ENCODE peak calls at places on chromosomes 4 and X, in four cellular contexts. T, L, G and B are unnamed samples. For H3K4me1, the result is how much of the 10 kb centered on the place peaks cover.

GRCh38 chr4:84672177-84672576 is 89.2 kb downstream of the CDS1 start:
- DNase-seq in T (no peak), L (no peak), G (no peak), B (no peak)

GRCh38 chr4:53748328-53748772 is 157.1 kb upstream of the LNX1 start:
- DNase-seq in T (no peak), L (peak), G (peak), B (no peak)

GRCh38 chrX:154091678-154092077 is 5.8 kb downstream of the MECP2 start:
- DNase-seq in T (no peak), L (no peak), G (no peak), B (no peak)

GRCh38 chr4:146368209-146368608 is 153.5 kb downstream of the SLC10A7 start:
- DNase-seq in T (no peak), L (no peak), G (no peak), B (peak)

GRCh38 chr4:77636902-77637301 is 31.3 kb downstream of the CXCL13 start:
- DNase-seq in T (no peak), L (peak), G (no peak), B (no peak)

GRCh38 chr4:169208090-169208455 is 62.7 kb downstream of the SH3RF1 start:
- DNase-seq in T (no peak), L (no peak), G (no peak), B (peak)

GRCh38 chr4:105909699-105910340 is 14.5 kb downstream of the NPNT start:
- DNase-seq in T (no peak), L (no peak), G (no peak), B (peak)

GRCh38 chr4:8248091-8248490 is 21.5 kb upstream of the HTRA3 start:
- DNase-seq in T (no peak), L (no peak), G (no peak), B (no peak)

GRCh38 chr4:41361831-41362646 is 105.3 kb downstream of the UCHL1 start:
- DNase-seq in T (no peak), L (no peak), G (no peak), B (no peak)

GRCh38 chr4:74109116-74109791 is 10.3 kb upstream of the CXCL2 start:
- DNase-seq in T (no peak), L (no peak), G (no peak), B (peak)

GRCh38 chrX:19863237-19864223 is 23.9 kb downstream of the SH3KBP1 start:
- DNase-seq in T (no peak), L (peak), G (no peak), B (no peak)

GRCh38 chrX:134782796-134783195 is 124.5 kb upstream of the PLAC1 start:
- DNase-seq in T (no peak), L (peak), G (no peak), B (peak)

GRCh38 chrX:14832151-14832550 is 40.7 kb downstream of the FANCB start:
- DNase-seq in T (no peak), L (no peak), G (no peak), B (no peak)

GRCh38 chr4:86291180-86291579 is 68.7 kb downstream of the MAPK10 start:
- DNase-seq in T (no peak), L (no peak), G (no peak), B (no peak)

GRCh38 chrX:48540015-48540350 is 469 bp downstream of the TBC1D25 start:
- DNase-seq in T (no peak), L (no peak), G (no peak), B (peak)

GRCh38 chr4:162586266-162586665 is 422.5 kb upstream of the FSTL5 start:
- DNase-seq in T (no peak), L (no peak), G (no peak), B (no peak)

GRCh38 chr4:183897193-183897592 is 7.9 kb upstream of the STOX2 start:
- DNase-seq in T (no peak), L (no peak), G (no peak), B (no peak)

GRCh38 chr4:99945718-99946345 is 586 bp downstream of the DNAJB14 start:
- DNase-seq in T (no peak), L (peak), G (no peak), B (peak)

GRCh38 chr4:153763404-153763803 is 3.6 kb upstream of the RNF175 start:
- DNase-seq in T (no peak), L (peak), G (no peak), B (no peak)

GRCh38 chr4:86587016-86587713 is 7.0 kb upstream of the PTPN13 start:
- DNase-seq in T (no peak), L (no peak), G (no peak), B (no peak)

GRCh38 chrX:1387141-1387776 is 4.7 kb downstream of the SLC25A6 start:
- DNase-seq in T (peak), L (no peak), G (no peak), B (no peak)

GRCh38 chr4:13246107-13246506 is 238.0 kb downstream of the RAB28 start:
- DNase-seq in T (no peak), L (no peak), G (no peak), B (no peak)

GRCh38 chrX:57367649-57368048 is 81.1 kb downstream of the FAAH2 start:
- DNase-seq in T (no peak), L (no peak), G (no peak), B (no peak)

GRCh38 chr4:177673980-177674504 is 231.8 kb upstream of the AGA start:
- DNase-seq in T (no peak), L (no peak), G (no peak), B (no peak)

GRCh38 chrX:13022926-13023325 is 21.5 kb downstream of the FAM9C start:
- DNase-seq in T (no peak), L (peak), G (no peak), B (no peak)

GRCh38 chr4:110085131-110085530 is 113.3 kb downstream of the ELOVL6 start:
- DNase-seq in T (no peak), L (peak), G (no peak), B (peak)

DNA sequence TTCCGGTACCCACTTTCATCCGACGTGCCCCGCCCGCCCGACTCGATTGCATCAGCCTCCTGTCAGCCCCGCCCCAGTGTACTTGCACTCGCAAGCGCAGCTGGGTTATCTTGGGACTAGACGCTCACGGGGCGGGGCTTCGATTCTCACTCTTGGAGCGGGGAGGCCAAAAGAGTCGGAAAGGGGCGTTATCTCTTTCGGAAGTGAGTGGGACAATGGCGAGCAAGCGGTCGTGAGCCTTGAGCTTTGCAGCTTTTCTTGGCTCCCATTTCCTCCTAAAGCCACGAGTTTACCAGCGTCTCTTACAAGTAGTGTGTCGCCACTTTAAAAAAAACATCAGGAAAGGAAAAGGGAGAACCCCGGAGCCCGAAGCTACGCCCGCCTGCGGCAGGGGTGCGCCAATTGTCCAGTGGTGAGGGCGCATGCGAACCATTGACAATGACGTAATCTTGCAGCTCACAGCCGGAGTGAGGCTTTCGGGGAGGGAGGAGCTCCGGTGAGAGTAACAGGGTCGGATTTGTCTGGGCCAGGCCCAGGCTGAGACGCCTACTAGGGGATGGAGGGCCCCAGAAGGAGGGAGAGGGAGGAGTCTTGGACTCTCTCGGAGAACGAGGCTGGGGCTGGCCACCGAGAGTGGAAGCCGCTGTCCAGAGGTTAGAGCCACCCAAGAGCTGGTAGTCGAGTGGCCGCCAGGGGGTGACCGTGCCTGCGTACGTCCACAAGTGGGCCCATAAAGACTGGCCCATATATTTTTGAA is 109.5 kb downstream of the GNL3L start:
- DNase-seq in T (peak), L (peak), G (peak), B (peak)
- TF ChIP-seq CTCF in T (peak), L (peak), G (peak), B (peak)

DNA sequence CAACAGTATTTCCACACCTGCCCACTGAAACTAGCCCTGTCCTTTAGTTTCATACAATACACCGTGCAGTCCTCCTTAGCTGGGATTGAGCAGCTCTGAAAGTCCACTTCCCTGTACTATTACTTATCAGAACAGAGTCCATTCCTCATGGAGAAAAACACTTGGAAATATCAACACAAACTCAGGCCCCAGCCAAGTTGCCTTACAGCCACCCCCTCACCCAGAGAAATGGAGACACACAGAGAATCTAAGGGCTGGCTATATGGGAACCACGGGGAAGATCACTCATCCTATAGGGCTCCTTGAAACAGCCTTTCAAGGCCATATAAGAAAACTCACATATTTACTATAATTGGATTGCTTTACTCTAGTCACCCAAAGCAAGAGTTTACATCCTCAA is 1.9 kb downstream of the SCARB2 start:
- DNase-seq in T (no peak), L (no peak), G (no peak), B (no peak)
- H3K4me1 ChIP-seq in T (half or more), L (under half), G (half or more), B (under half)

DNA sequence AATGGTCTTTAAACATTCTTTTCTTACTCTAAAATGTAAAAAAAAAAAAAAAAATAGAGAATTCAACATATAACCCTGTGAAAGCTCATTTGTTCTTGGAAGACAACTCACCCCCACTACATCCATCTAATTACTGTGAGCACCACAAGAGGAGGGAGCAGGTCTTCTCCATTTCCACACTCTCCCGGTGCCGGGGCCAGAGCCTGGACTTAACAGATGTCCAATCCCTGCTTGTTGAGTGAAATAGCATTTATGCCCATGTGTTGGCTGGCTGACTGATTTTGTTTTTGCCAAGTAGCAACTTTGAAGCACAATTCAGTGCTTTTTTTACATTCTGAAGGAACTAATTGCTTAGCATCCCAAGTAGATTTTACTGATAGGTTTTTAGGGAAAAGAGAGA is 43.0 kb downstream of the FGFBP1 start:
- DNase-seq in T (no peak), L (no peak), G (no peak), B (no peak)
- H3K27ac ChIP-seq in T (no peak), L (no peak), G (peak), B (no peak)

GRCh38 chr4:113350576-113350975 is 301.1 kb downstream of the ANK2 start:
- DNase-seq in T (no peak), L (no peak), G (no peak), B (no peak)

GRCh38 chr4:113356452-113356851 is 307.0 kb downstream of the ANK2 start:
- DNase-seq in T (no peak), L (no peak), G (no peak), B (no peak)

GRCh38 chr4:113358784-113359183 is 309.3 kb downstream of the ANK2 start:
- DNase-seq in T (no peak), L (peak), G (no peak), B (peak)

DNA sequence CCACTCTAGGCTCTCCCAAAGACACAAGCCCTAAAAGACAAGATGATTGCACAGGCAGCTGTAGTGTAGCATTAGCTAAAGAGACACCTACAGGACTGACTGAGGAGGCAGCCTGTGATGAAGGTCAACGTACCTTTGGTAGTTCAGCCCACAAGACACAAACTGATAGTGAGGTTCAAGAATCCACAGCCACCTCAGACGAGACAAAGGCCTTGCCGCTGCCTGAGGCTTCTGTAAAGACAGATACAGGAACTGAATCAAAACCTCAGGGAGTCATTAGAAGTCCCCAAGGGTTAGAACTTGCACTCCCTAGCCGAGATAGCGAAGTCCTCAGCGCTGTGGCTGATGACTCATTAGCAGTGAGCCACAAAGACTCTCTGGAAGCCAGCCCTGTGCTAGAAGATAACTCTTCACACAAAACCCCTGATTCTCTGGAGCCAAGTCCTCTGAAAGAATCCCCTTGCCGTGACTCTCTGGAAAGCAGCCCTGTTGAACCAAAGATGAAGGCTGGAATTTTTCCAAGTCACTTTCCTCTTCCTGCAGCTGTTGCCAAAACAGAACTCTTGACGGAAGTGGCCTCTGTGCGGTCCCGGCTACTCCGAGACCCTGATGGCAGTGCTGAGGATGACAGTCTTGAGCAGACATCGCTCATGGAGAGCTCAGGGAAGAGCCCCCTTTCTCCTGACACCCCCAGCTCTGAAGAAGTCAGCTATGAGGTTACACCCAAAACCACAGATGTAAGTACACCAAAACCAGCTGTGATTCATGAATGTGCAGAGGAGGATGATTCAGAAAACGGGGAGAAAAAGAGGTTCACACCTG is 306.3 kb downstream of the ANK2 start:
- DNase-seq in T (no peak), L (no peak), G (no peak), B (no peak)
- TF ChIP-seq CTCF in T (no peak), L (no peak), G (no peak), B (no peak)

DNA sequence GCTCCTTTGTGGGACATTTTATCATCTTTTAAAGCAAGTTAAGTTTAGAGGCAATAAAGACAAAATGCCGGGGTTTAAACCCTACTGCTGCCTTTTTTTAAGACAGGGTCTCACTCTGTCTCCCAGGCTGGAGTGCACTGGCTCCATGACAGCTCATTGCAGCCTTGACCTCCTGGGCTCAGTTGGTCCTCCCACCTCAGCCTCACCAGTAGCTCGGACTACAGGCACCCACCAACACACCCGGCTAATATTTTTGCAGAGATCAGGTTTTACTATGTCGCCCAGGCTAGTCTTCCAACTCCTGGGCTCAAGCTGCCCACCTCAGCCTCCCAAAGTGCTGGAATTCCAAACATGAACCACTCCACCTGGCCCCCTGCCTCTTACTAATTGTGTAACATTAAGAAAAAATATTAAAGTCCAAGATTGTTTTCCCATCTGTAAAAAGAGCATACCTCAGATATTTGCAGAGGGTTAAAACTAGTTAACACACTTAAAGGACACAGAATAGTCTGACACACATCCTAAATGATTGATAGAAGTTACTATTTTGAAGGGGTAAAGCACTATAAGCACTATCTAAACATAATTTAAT is 9.8 kb downstream of the HNRNPD start:
- DNase-seq in T (no peak), L (no peak), G (no peak), B (no peak)
- H3K4me1 ChIP-seq in T (half or more), L (half or more), G (half or more), B (half or more)

DNA sequence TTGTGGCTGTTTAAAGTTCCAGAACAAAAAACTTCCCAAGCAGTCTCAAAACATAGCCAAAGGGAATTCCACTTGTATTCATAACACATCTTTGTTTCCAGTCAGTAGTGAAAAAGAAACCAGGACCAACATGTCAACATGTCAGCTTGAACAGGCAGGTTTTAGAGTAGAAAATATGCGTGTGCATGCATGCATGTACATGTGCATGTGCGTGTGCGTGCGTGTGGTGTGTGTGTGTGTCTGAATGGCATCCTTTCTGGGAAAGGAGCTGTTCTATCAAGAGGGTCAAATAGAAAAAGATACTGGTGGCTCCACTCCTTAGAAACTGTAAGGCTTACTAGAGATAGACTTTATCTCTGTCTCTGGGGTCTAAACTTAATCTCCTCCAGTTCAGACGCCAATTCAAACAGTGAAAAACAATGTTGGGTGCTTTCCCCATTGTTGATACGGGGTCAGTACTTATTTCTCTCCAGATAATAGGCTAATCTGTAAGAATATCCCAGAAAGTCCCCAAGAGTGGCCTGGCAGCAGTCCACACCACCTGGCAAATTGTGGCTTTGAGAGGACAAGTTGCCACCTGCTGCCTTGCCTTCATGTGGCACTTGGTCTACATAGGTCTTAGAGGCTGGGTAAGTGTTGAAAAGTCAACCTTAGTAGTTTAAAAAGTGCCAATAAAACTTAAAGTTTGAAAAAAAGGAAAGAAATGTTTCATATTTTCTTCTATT is 110.3 kb downstream of the SCD5 start:
- DNase-seq in T (no peak), L (no peak), G (no peak), B (no peak)
- H3K27ac ChIP-seq in T (no peak), L (no peak), G (no peak), B (peak)

GRCh38 chr4:1345905-1346780 is 865 bp upstream of the UVSSA start:
- DNase-seq in T (peak), L (peak), G (no peak), B (peak)
- TF ChIP-seq CTCF in T (no peak), L (peak), G (no peak), B (peak)

DNA sequence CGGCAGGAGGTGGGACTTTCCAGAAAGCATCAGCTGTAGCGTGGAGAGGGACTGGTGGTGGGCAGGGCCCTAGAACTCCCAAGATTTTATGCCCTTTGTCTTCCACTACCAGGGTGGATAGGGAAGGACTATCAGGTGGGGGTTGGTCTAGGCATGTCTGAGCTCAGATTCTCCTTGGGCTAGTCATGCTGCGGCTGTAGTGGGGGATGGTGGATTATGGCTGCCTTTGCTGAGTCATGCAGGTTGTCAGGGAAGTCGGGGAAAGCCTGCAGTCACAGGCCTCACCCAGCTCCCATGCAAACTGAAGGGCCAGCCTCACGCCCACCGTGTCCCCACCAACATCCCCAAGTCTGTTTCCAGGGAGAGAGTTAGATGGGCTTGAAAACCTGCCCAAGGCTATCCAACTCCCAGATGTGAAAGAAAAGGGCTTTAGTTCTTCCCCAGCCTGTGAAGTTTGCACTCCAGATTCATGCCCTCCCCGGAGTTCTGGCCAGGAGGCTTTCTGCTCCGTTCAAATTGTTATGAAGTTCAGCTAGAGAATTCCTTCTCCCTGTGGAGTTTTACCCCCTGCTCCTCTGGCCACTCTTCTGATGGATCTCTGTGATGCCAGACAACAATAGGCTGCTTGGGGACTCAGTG is 13.4 kb upstream of the MEPE start:
- DNase-seq in T (no peak), L (no peak), G (no peak), B (peak)
- H3K4me1 ChIP-seq in T (under half), L (under half), G (under half), B (under half)